ENCODE peak calls at places on chromosomes 1 and 21, in seven cellular contexts. G, R, S, Z, I, H and K are unnamed samples.
A peak's percentile ranks its signal among the peaks of the same experiment; 100 is the strongest.

GRCh38 chr1:113493533-113493932 is 103.2 kb downstream of the MAGI3 start:
- DNase-seq in Z (no peak), H (no peak), R (no peak), G (no peak), I (no peak), S (no peak), K (no peak)

GRCh38 chr1:240765732-240766363 is 153.9 kb upstream of the GREM2 start:
- DNase-seq in S (peak; percentile 65), I (peak; percentile 75), Z (no peak), R (no peak), H (peak; percentile 43), G (no peak), K (no peak)

GRCh38 chr1:178536844-178537371 is 24.0 kb downstream of the TEX35 start:
- DNase-seq in Z (no peak), R (peak; percentile 84), S (peak; percentile 99), H (peak; percentile 97), G (no peak), I (peak; percentile 99), K (no peak)

GRCh38 chr1:213107613-213108012 is 56.6 kb downstream of the RPS6KC1 start:
- DNase-seq in Z (no peak), I (no peak), G (no peak), S (no peak), R (no peak), H (no peak), K (no peak)

GRCh38 chr1:41745022-41745421 is 173.7 kb downstream of the HIVEP3 start:
- DNase-seq in G (no peak), S (no peak), Z (peak; percentile 71), I (no peak), H (no peak), R (no peak), K (no peak)

GRCh38 chr1:10827377-10828333 is 31.2 kb upstream of the CASZ1 start:
- DNase-seq in I (no peak), Z (no peak), H (no peak), S (no peak), R (no peak), G (no peak), K (no peak)

GRCh38 chr1:17768651-17769241 is 13.6 kb downstream of the ACTL8 start:
- DNase-seq in R (peak; percentile 32), G (no peak), S (peak; percentile 84), I (peak; percentile 81), Z (no peak), H (peak; percentile 67), K (no peak)

GRCh38 chr1:186806477-186806876 is 22.3 kb upstream of the PLA2G4A start:
- DNase-seq in H (peak; percentile 67), S (peak; percentile 61), R (no peak), Z (no peak), I (peak; percentile 70), G (no peak), K (no peak)

GRCh38 chr1:193905288-193906085 is 719.1 kb upstream of the B3GALT2 start:
- DNase-seq in I (peak; percentile 59), Z (no peak), R (no peak), H (peak; percentile 10), G (no peak), S (no peak), K (no peak)

GRCh38 chr1:15106608-15107007 is 46.9 kb upstream of the TMEM51 start:
- DNase-seq in H (peak; percentile 44), I (peak; percentile 10), G (no peak), R (peak; percentile 46), Z (no peak), S (no peak), K (no peak)

GRCh38 chr1:181341026-181341632 is 142.2 kb upstream of the CACNA1E start:
- DNase-seq in I (no peak), R (no peak), G (no peak), H (no peak), S (no peak), Z (no peak), K (no peak)

GRCh38 chr1:16625497-16626408 is 12.4 kb upstream of the NBPF1 start:
- DNase-seq in Z (peak; percentile 52), S (no peak), G (peak; percentile 23), H (no peak), R (no peak), I (no peak), K (no peak)

GRCh38 chr1:97989094-97989680 is 68.4 kb upstream of the DPYD start:
- DNase-seq in Z (no peak), G (no peak), H (peak; percentile 45), R (no peak), I (peak; percentile 30), S (peak; percentile 74), K (no peak)

GRCh38 chr1:71587961-71588360 is 507.1 kb upstream of the ZRANB2 start:
- DNase-seq in R (no peak), Z (no peak), I (no peak), G (no peak), H (peak; percentile 42), S (peak; percentile 69), K (no peak)

GRCh38 chr1:24961334-24961733 is 31.3 kb upstream of the RUNX3 start:
- DNase-seq in H (no peak), I (no peak), G (no peak), Z (no peak), R (no peak), S (no peak), K (no peak)

GRCh38 chr1:24963099-24963872 is 33.2 kb upstream of the RUNX3 start:
- DNase-seq in S (no peak), Z (peak; percentile 67), H (no peak), R (no peak), I (no peak), G (no peak), K (no peak)

GRCh38 chr1:24963943-24964677 is 34.0 kb upstream of the RUNX3 start:
- DNase-seq in G (no peak), S (no peak), I (no peak), H (no peak), R (no peak), Z (no peak), K (no peak)

GRCh38 chr1:24960071-24960801 is 30.2 kb upstream of the RUNX3 start:
- DNase-seq in H (no peak), Z (no peak), S (no peak), I (no peak), G (no peak), R (no peak), K (no peak)

GRCh38 chr1:24961961-24962861 is 32.1 kb upstream of the RUNX3 start:
- DNase-seq in H (no peak), S (no peak), R (no peak), Z (no peak), G (no peak), I (no peak), K (no peak)
- TF ChIP-seq CTCF in H (no peak), S (no peak), R (no peak), Z (peak; percentile 10), G (no peak), I (no peak), K (no peak)

GRCh38 chr1:115838426-115838804 is 2.5 kb downstream of the NHLH2 start:
- DNase-seq in S (no peak), R (no peak), Z (no peak), G (no peak), I (no peak), H (no peak), K (no peak)

GRCh38 chr1:115837762-115838421 is 3.0 kb downstream of the NHLH2 start:
- DNase-seq in S (no peak), Z (no peak), I (no peak), G (no peak), R (no peak), H (no peak), K (no peak)

GRCh38 chr1:115840615-115841460 is at the start of gene NHLH2:
- DNase-seq in I (no peak), S (no peak), R (no peak), G (no peak), H (no peak), Z (no peak), K (no peak)

GRCh38 chr1:115838805-115839705 is 1.9 kb downstream of the NHLH2 start:
- DNase-seq in H (peak; percentile 10), G (no peak), S (no peak), I (peak; percentile 13), R (peak; percentile 33), Z (peak; percentile 28), K (peak; percentile 72)

DNA sequence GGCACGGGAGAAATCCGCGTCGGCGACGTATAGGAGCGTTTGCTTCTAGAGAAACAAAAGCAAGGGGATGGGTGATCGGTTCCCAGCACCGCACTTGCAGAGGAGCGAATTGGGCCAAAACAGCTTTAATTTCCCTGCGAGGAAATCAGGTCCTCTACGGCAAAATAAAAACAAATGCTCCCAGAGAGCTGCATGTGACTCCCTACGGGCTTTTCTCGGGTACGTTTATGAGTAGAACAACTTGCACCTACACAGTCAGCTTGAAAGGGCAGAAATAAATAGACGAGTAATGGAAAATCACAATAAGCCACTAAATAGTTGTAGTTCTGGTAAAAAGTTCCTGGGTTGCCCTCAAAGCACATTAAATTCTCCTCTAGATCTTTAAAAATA is 1.2 kb downstream of the NHLH2 start:
- DNase-seq in Z (no peak), S (no peak), G (no peak), R (no peak), I (no peak), H (no peak), K (no peak)
- TF ChIP-seq CTCF in Z (no peak), S (no peak), G (no peak), R (no peak), I (no peak), H (no peak), K (no peak)

GRCh38 chr1:74775735-74776134 is 42.8 kb downstream of the TYW3 start:
- DNase-seq in H (no peak), G (no peak), R (no peak), Z (no peak), I (no peak), S (no peak), K (no peak)

GRCh38 chr1:74767490-74767889 is 34.5 kb downstream of the TYW3 start:
- DNase-seq in G (no peak), H (peak; percentile 32), S (peak; percentile 20), Z (no peak), R (no peak), I (peak; percentile 54), K (no peak)

GRCh38 chr1:74773540-74773939 is 40.6 kb downstream of the TYW3 start:
- DNase-seq in H (no peak), Z (no peak), G (no peak), S (no peak), R (no peak), I (no peak), K (no peak)

GRCh38 chr1:74772945-74773344 is 40.0 kb downstream of the TYW3 start:
- DNase-seq in H (peak; percentile 7), I (peak; percentile 57), R (no peak), Z (no peak), G (no peak), S (peak; percentile 38), K (no peak)

DNA sequence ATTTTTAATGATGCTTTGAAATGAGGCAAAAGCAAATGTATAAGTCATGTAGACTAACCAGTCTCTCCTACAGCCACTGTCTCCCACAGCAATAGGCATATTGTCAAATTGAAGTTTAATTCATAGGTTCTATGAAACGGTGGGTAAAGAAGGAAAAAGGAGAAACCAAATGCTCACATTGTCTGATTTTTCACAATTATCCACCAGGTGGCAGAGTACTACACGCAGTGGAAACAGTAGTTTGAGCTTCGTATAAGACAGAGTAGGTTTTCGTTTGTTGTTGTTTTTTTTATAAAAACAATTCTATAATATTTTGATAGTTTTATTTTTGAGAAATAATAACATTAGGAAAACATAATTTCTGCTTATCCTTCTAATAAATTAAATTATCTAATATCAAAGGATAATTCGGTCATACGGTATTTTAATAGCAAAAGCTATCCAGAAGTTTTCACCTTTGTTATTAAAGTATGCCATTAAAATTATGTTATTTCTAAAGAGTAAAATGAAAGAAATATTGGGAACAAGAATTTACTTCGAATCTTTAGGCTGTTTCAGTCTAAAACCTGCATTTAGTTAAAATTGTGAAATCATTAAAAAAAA is 39.1 kb downstream of the TYW3 start:
- DNase-seq in H (peak; percentile 63), Z (peak; percentile 7), G (no peak), S (peak; percentile 65), I (peak; percentile 74), R (no peak), K (no peak)
- TF ChIP-seq CTCF in H (peak; percentile 70), Z (peak; percentile 59), G (no peak), S (peak; percentile 76), I (peak; percentile 74), R (peak; percentile 57), K (peak; percentile 81)

GRCh38 chr21:37658994-37659458 is 257.2 kb downstream of the KCNJ6 start:
- DNase-seq in G (no peak), R (no peak), S (peak; percentile 83), H (peak; percentile 67), I (peak; percentile 62), Z (no peak), K (no peak)
- TF ChIP-seq CTCF in G (no peak), R (no peak), S (peak; percentile 53), H (peak; percentile 59), I (peak; percentile 39), Z (no peak), K (no peak)